ENCODE peak calls at places on chromosomes 12 and 14, in four cellular contexts. E is neural progenitor cell, I is GM23248, W is HepG2. U is an unnamed sample. For H3K4me1 and H3K9me3, the result is how much of the 10 kb centered on the place peaks cover.

GRCh38 chr12:49633703-49634311 is 10.4 kb downstream of the PRPF40B start:
- DNase-seq in W (no peak), I (no peak), E (no peak), U (no peak)

GRCh38 chr12:6928703-6929407 is 1.1 kb downstream of the ATN1 start:
- DNase-seq in E (no peak), I (peak), W (no peak), U (peak)

GRCh38 chr12:5514545-5514944 is 82.6 kb downstream of the NTF3 start:
- DNase-seq in I (no peak), W (no peak), E (no peak), U (no peak)

GRCh38 chr12:13275366-13275765 is 78.8 kb downstream of the EMP1 start:
- DNase-seq in W (no peak), I (no peak), E (no peak), U (no peak)

GRCh38 chr12:998020-998874 is 7.2 kb downstream of the ERC1 start:
- DNase-seq in E (no peak), W (peak), I (no peak), U (no peak)

GRCh38 chr12:53279888-53280498 is 11.9 kb downstream of the ESPL1 start:
- DNase-seq in I (no peak), E (no peak), W (no peak), U (no peak)

GRCh38 chr12:88552672-88553079 is 27.6 kb downstream of the KITLG start:
- DNase-seq in I (peak), E (no peak), W (peak), U (peak)

GRCh38 chr14:26730929-26731618 is 133.2 kb upstream of the NOVA1 start:
- DNase-seq in E (peak), W (no peak), I (peak), U (peak)

GRCh38 chr12:2999265-2999841 is 40.2 kb downstream of the TEAD4 start:
- DNase-seq in E (peak), I (peak), W (no peak), U (no peak)

GRCh38 chr12:1826401-1826800 is 6.0 kb downstream of the LRTM2 start:
- DNase-seq in W (no peak), I (no peak), E (no peak), U (no peak)

GRCh38 chr14:56412453-56413434 is 166.9 kb upstream of the TMEM260 start:
- DNase-seq in E (no peak), W (no peak), I (no peak), U (no peak)

GRCh38 chr12:98743362-98743953 is 98.4 kb downstream of the APAF1 start:
- DNase-seq in W (peak), E (peak), I (peak), U (no peak)

GRCh38 chr14:65832431-65833253 is 420.1 kb downstream of the FUT8 start:
- DNase-seq in E (peak), W (peak), I (peak), U (peak)

GRCh38 chr12:32437095-32437515 is 37.7 kb downstream of the FGD4 start:
- DNase-seq in E (no peak), W (peak), I (peak), U (peak)

GRCh38 chr14:33564774-33565630 is 385.9 kb downstream of the EGLN3 start:
- DNase-seq in E (no peak), W (peak), I (peak), U (no peak)

GRCh38 chr12:104303538-104304151 is at the start of gene EID3:
- DNase-seq in I (peak), W (no peak), E (peak), U (peak)

GRCh38 chr14:47821134-47821533 is 145.7 kb upstream of the MDGA2 start:
- DNase-seq in E (no peak), I (no peak), W (no peak), U (no peak)

GRCh38 chr12:20213851-20214250 is 154.5 kb upstream of the PDE3A start:
- DNase-seq in I (no peak), W (no peak), E (no peak), U (peak)

GRCh38 chr12:108338915-108339657 is at the start of gene CMKLR1:
- DNase-seq in W (no peak), I (peak), E (peak), U (peak)

GRCh38 chr14:94823556-94824341 is 53.8 kb upstream of the GSC start:
- DNase-seq in E (no peak), I (peak), W (peak), U (peak)

GRCh38 chr12:57385586-57385985 is 45.3 kb downstream of the R3HDM2 start:
- DNase-seq in W (no peak), I (no peak), E (no peak), U (no peak)

GRCh38 chr12:54565658-54566552 is 16.5 kb downstream of the PDE1B start:
- DNase-seq in E (peak), W (no peak), I (no peak), U (no peak)

GRCh38 chr14:95309261-95310051 is 10.3 kb downstream of the CLMN start:
- DNase-seq in E (no peak), I (no peak), W (no peak), U (no peak)

GRCh38 chr12:65778268-65779090 is 45.8 kb upstream of the HMGA2 start:
- DNase-seq in I (peak), E (no peak), W (no peak), U (peak)

GRCh38 chr14:104094709-104095425 is 9.4 kb downstream of the ASPG start:
- DNase-seq in E (peak), I (peak), W (no peak), U (peak)

DNA sequence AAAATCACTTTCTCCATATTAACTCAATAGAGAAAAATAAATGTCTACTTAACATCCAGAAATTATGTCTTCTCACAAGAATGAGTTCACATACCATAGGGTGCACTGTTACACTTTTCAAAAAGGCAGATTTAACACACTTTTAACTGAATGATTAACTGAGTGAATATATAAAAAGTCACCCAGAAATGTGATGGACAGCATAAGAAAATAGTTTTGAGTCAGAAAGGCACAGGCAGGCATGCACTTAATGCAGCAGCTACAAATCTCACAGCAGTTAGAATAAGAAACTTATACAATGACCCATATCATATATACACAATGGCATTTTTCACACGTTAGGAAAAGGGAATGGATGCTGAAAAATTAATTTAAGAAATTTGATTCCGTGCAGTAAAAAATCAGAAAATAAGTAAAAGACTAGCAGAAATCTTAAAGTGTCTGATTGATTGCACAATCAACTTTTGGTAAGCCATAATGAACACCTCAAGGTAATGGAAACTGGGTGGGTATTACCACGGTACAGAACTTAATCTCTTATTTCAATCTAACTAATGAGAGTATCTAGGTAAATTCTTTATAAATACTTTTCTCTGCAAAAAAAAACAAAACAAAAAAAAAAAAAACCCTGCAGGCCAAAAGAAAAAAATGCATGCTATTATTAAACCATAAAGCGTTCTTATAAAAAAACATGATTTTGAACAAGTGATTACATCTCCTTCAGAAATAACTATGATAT is 3.5 kb downstream of the MED13L start:
- DNase-seq in E (no peak), W (no peak), I (no peak), U (peak)
- H3K4me1 ChIP-seq in E (under half), W (under half), I (under half), U (under half)

GRCh38 chr12:28459481-28459880 is 269.2 kb downstream of the CCDC91 start:
- DNase-seq in W (peak), I (no peak), E (no peak), U (peak)
- H3K9ac ChIP-seq in W (no peak), I (no peak), E (no peak), U (no peak)

GRCh38 chr12:34398706-34399630 is 376.7 kb downstream of the ALG10 start:
- DNase-seq in W (no peak), I (no peak), E (no peak), U (no peak)

GRCh38 chr12:34396006-34396860 is 373.9 kb downstream of the ALG10 start:
- DNase-seq in I (no peak), E (no peak), W (no peak), U (no peak)

GRCh38 chr12:34398366-34398705 is 376.0 kb downstream of the ALG10 start:
- DNase-seq in E (no peak), W (no peak), I (no peak), U (no peak)

GRCh38 chr12:34396861-34397590 is 374.7 kb downstream of the ALG10 start:
- DNase-seq in E (no peak), W (no peak), I (no peak), U (no peak)

DNA sequence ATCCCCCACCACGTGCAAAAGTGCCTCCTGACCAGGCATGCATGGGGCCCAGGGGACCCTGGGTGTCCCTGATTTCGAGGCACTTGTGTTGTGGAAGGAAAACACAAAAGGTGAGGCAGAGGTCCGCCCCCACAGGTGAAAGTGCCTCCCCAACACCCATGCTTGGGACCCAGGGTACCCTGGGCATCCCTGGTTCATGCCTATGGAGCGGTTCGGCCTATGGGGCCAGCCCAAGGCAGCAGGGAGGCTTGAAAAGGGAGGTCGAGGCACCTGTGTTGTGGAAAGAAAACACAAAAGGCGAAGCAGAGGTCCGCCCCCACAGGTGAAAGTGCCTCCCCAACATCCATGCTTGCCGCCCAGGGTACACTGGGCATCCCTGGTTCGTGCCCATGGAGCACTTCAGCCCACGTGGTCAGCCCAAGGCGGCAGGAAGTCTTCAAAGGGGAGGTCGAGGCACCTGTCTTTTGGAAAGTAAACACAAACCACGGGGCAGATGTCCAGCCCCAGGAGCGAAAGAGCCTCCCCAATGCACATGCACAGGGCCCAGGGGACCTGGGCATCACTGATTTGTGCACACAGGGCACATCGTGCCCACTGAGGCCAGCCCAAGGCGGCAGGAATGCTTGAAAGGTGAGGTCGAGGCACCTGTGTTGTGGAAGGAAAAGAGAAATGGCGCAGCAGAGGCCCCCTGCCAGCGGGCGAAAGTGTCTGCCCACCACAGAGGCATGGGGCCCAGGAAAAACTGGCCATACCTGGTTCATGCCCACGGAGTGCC is 375.5 kb downstream of the ALG10 start:
- DNase-seq in I (no peak), E (no peak), W (no peak), U (no peak)
- H3K9me3 ChIP-seq in I (under half), E (under half), W (under half), U (under half)

DNA sequence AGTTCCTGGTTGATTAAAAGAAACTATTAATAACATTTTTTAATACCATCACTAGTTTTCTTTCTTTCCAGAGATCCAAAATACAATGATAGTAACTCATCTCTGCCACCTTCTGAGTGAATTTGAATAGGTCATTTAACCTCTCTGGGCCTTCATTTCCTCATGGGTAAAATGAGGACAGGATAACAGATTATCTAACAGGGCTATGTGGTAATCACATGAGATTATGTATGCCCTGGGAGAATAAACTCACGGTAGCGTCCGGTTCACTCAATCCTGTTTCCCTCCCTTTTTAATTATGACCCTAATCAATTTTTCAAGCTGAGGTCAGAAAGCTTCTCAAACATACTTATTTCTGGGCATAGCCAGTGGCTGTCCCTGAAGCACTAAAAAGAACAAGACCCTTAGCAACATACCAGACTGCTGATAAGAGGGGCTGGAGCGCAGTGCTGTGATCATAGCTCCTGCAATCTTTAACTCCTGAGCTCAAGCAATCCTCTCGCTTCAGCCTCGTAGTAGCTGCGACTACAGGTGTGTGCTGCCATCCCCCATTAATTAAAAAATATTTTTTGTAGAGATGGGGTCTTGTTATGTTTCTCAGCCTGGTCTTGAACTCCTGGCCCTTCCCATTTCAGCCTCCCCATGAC is 24.2 kb downstream of the ATXN2 start:
- DNase-seq in I (no peak), W (no peak), E (no peak), U (no peak)
- H3K4me1 ChIP-seq in I (under half), W (under half), E (under half), U (under half)

U was measured in adipocyte.